ENCODE peak calls at places on chromosome 1, in five cellular contexts. N is heart right ventricle, U is epithelial cell of esophagus, G is Peyer's patch, M is GM23248. V is an unnamed sample.

GRCh38 chr1:243490748-243491686 is 235.2 kb downstream of the SDCCAG8 start:
- DNase-seq in U (no peak), N (no peak), G (no peak), M (peak; percentile 74), V (peak; percentile 85)

GRCh38 chr1:211944733-211945500 is 90.4 kb downstream of the INTS7 start:
- DNase-seq in M (no peak), N (peak; percentile 19), G (peak; percentile 84), U (peak; percentile 96), V (peak; percentile 80)

GRCh38 chr1:28950006-28950405 is 35.6 kb downstream of the EPB41 start:
- DNase-seq in N (no peak), M (no peak), U (no peak), G (no peak), V (no peak)

GRCh38 chr1:958823-959729 is at the start of gene NOC2L:
- DNase-seq in M (peak; percentile 94), N (peak; percentile 93), G (peak; percentile 97), U (peak; percentile 92), V (peak; percentile 97)

GRCh38 chr1:85865183-85865582 is 156.9 kb upstream of the ZNHIT6 start:
- DNase-seq in N (no peak), U (no peak), G (no peak), M (peak; percentile 38), V (no peak)

GRCh38 chr1:78641558-78641957 is 8.1 kb upstream of the IFI44 start:
- DNase-seq in G (no peak), N (no peak), U (no peak), M (no peak), V (no peak)

GRCh38 chr1:205273551-205273982 is 45.8 kb downstream of the TMCC2 start:
- DNase-seq in G (peak; percentile 96), M (peak; percentile 83), N (peak; percentile 81), U (peak; percentile 83), V (peak; percentile 75)

GRCh38 chr1:243748706-243749283 is 101.2 kb downstream of the AKT3 start:
- DNase-seq in N (peak; percentile 34), M (peak; percentile 88), U (peak; percentile 81), G (no peak), V (peak; percentile 48)

GRCh38 chr1:76933847-76934657 is 66.8 kb downstream of the ST6GALNAC5 start:
- DNase-seq in G (no peak), N (no peak), M (no peak), U (no peak), V (no peak)

GRCh38 chr1:2409745-2410144 is 2.6 kb downstream of the PEX10 start:
- DNase-seq in U (no peak), G (no peak), M (no peak), N (no peak), V (no peak)

GRCh38 chr1:230073371-230074035 is 6.5 kb downstream of the GALNT2 start:
- DNase-seq in M (peak; percentile 82), G (peak; percentile 42), U (peak; percentile 84), N (no peak), V (no peak)

GRCh38 chr1:113031060-113031933 is 41.7 kb upstream of the LRIG2 start:
- DNase-seq in N (no peak), M (no peak), G (no peak), U (no peak), V (no peak)

GRCh38 chr1:246066553-246066952 is 440.5 kb downstream of the SMYD3 start:
- DNase-seq in M (no peak), U (no peak), G (no peak), N (no peak), V (peak; percentile 60)

GRCh38 chr1:220810179-220810653 is 23.5 kb downstream of the MTARC1 start:
- DNase-seq in M (peak; percentile 90), G (peak; percentile 88), U (peak; percentile 78), N (peak; percentile 79), V (peak; percentile 83)

GRCh38 chr1:31605908-31606427 is 11.5 kb upstream of the HCRTR1 start:
- DNase-seq in N (no peak), M (peak; percentile 84), G (no peak), U (peak; percentile 67), V (no peak)

GRCh38 chr1:112245114-112245513 is 150.9 kb upstream of the CTTNBP2NL start:
- DNase-seq in M (no peak), N (no peak), U (no peak), G (no peak), V (no peak)

GRCh38 chr1:214503553-214503952 is 47.8 kb downstream of the PTPN14 start:
- DNase-seq in U (peak; percentile 66), N (no peak), G (no peak), M (peak; percentile 20), V (no peak)

GRCh38 chr1:244361764-244362473 is 89.8 kb downstream of the ADSS2 start:
- DNase-seq in G (no peak), N (no peak), M (peak; percentile 60), U (peak; percentile 22), V (peak; percentile 96)

GRCh38 chr1:94672934-94673333 is 131.4 kb upstream of the F3 start:
- DNase-seq in N (no peak), G (no peak), U (no peak), M (peak; percentile 41), V (no peak)

GRCh38 chr1:221100196-221100950 is 221.1 kb downstream of the HLX start:
- DNase-seq in M (peak; percentile 91), U (no peak), N (no peak), G (no peak), V (no peak)

GRCh38 chr1:202113690-202114300 is 8.9 kb upstream of the GPR37L1 start:
- DNase-seq in U (no peak), N (no peak), G (no peak), M (no peak), V (no peak)

GRCh38 chr1:153422450-153423068 is 6.2 kb downstream of the S100A7A start:
- DNase-seq in G (peak; percentile 81), N (peak; percentile 67), U (peak; percentile 75), M (peak; percentile 62), V (peak; percentile 83)

GRCh38 chr1:3014041-3014440 is 7.2 kb upstream of the ACTRT2 start:
- DNase-seq in U (no peak), N (no peak), M (no peak), G (peak; percentile 32), V (no peak)

DNA sequence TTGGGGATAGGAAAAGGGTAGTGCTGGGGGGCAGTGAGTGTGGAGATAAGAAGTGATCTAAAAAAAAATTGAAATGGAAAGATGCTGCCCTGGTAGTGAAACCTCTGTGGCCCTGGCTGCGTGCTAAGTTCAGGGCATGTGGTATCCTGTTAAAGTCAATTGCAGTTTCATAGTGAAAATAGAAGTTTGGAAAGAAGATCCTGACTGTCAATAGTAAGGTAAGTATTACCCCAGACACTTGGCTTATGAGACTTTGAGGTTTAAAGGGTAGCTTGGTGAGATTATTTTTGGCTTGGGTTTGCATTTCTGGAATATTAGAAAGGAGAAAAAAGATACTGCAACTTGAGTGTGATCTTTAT is 6.8 kb downstream of the ARID1A start:
- DNase-seq in N (no peak), U (no peak), G (no peak), M (no peak), V (no peak)
- H3K4me3 ChIP-seq in N (no peak overlapping the region), U (peak overlapping the region; percentile 31), G (no peak overlapping the region), M (no peak overlapping the region), V (no peak overlapping the region)

GRCh38 chr1:231383159-231383855 is 38.8 kb downstream of the EGLN1 start:
- DNase-seq in M (no peak), G (no peak), U (peak; percentile 93), N (no peak), V (no peak)

GRCh38 chr1:231386472-231386871 is 35.6 kb downstream of the EGLN1 start:
- DNase-seq in M (no peak), G (no peak), U (no peak), N (no peak), V (no peak)

GRCh38 chr1:231387770-231388669 is 34.1 kb downstream of the EGLN1 start:
- DNase-seq in U (no peak), M (peak; percentile 43), G (no peak), N (no peak), V (no peak)

GRCh38 chr1:231382426-231382825 is 39.7 kb downstream of the EGLN1 start:
- DNase-seq in U (no peak), G (no peak), N (no peak), M (no peak), V (no peak)

DNA sequence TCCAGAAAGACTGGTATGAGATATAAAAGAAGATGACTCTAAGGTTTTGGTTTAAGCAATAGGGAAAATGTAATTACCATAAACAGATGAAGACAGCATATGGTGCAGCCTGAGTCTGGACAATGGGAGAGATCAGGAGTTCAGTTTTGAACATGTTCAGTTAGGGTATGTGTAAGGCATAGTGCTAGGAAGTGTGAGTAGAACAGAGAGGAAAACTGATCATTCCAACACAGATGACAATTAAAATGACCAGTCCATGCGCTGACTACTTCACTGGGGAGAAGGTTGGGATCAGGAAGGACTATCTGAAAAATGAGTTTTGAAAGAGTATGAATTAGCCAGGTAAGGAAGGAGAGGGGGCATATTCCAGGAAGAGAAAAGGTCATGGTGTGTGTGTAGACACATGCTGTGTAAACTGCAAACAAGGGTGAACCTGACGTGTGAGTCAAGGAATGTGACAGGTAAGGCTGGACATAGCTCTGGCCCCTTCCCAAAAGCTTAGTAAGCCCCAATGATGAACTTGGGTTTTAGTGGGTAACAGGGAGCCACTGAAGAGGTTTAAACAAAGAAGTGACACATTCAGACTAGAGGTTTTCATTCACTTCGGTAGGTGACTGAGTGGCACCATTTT is 36.9 kb downstream of the EGLN1 start:
- DNase-seq in N (no peak), G (no peak), M (no peak), U (peak; percentile 75), V (no peak)
- H3K4me3 ChIP-seq in N (no peak overlapping the region), G (no peak overlapping the region), M (no peak overlapping the region), U (no peak overlapping the region), V (no peak overlapping the region)

DNA sequence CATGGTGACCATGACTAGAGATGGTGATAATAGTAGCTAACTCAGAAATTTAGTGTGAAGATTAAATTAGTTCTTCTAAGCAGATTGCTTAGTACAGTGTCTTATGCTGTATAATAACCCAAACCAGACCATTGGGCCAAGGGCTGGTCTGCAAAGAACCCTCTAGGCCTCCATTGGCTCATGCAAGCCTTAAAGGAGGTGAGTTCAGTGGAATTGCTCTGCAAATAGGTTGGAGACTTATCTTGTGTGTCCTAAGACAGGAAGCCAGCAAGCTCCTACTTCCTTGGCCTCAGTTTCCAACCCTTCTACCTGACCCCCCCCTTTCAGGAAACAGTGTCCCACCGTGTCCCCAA is 1.8 kb upstream of the MEF2D start:
- DNase-seq in G (no peak), N (no peak), U (peak; percentile 5), M (peak; percentile 41), V (no peak)
- H3K4me3 ChIP-seq in G (no peak overlapping the region), N (peak overlapping the region; percentile 44), U (no peak overlapping the region), M (peak overlapping the region; percentile 63), V (no peak overlapping the region)

GRCh38 chr1:160799641-160800040 is 3.7 kb downstream of the LY9 start:
- DNase-seq in U (no peak), N (no peak), G (no peak), M (no peak), V (no peak)

GRCh38 chr1:160797163-160797797 is 1.3 kb downstream of the LY9 start:
- DNase-seq in U (no peak), G (no peak), N (no peak), M (no peak), V (no peak)

GRCh38 chr1:160795951-160796383 is at the start of gene LY9:
- DNase-seq in G (peak; percentile 94), M (peak; percentile 4), U (no peak), N (no peak), V (no peak)

GRCh38 chr1:160798439-160798838 is 2.5 kb downstream of the LY9 start:
- DNase-seq in M (no peak), N (no peak), G (no peak), U (no peak), V (no peak)

DNA sequence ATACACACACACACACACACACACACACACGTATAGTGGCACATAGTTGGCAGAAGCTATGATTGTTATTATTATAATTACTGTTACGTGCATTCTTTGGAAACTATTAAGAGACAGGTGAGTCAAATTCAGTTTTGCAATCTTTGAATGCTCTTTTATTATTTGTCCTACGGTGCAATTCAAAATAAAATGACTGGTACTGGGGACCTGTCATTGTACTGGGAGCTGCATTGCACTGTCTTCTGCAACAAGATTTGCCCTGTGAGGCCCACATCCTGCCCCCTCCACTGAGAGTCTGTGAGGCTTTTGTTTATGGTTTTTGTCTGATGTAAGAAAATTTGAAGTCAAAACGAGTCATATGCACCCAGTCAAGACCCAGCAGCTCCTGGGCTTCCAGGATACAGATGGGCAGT is 1.9 kb downstream of the LY9 start:
- DNase-seq in N (no peak), G (peak; percentile 82), M (no peak), U (peak; percentile 82), V (no peak)
- H3K4me3 ChIP-seq in N (no peak overlapping the region), G (peak overlapping the region; percentile 33), M (no peak overlapping the region), U (no peak overlapping the region), V (no peak overlapping the region)